ENCODE peak calls at places on chromosomes 16 and 17, in nine cellular contexts. Y is stomach, V is HepG2, B is cardiac fibroblast, X is left lung, O is transverse colon, R is cardiac muscle cell, D is HCT116, T is AG04450. W is an unnamed sample.

GRCh38 chr16:68823401-68823800 is 19.9 kb upstream of the TANGO6 start:
- DNase-seq in Y (no peak), V (no peak), B (peak; percentile 94), X (no peak), O (no peak), R (no peak), D (no peak), T (peak; percentile 69), W (peak; percentile 71)

GRCh38 chr16:85924675-85925074 is 25.7 kb downstream of the IRF8 start:
- DNase-seq in Y (no peak), V (no peak), B (peak; percentile 38), X (no peak), O (no peak), R (no peak), D (no peak), T (no peak), W (peak; percentile 12)

GRCh38 chr16:10988164-10988803 is 43.9 kb downstream of the CLEC16A start:
- DNase-seq in Y (no peak), V (no peak), B (no peak), X (peak; percentile 64), O (no peak), R (no peak), D (no peak), T (no peak), W (no peak)

GRCh38 chr17:9021158-9021984 is at the start of gene NTN1:
- DNase-seq in Y (peak; percentile 52), V (no peak), B (peak; percentile 18), X (no peak), O (peak; percentile 30), R (peak; percentile 69), D (no peak), T (no peak), W (no peak)

GRCh38 chr17:73838815-73839214 is 194.6 kb upstream of the SDK2 start:
- DNase-seq in Y (no peak), V (no peak), B (no peak), X (no peak), O (no peak), R (no peak), D (no peak), T (no peak), W (no peak)

GRCh38 chr17:304461-304860 is 48.1 kb downstream of the RPH3AL start:
- DNase-seq in Y (no peak), V (no peak), B (no peak), X (no peak), O (no peak), R (peak; percentile 30), D (no peak), T (no peak), W (no peak)

GRCh38 chr16:31455601-31456314 is 3.5 kb upstream of the ARMC5 start:
- DNase-seq in Y (no peak), V (no peak), B (no peak), X (no peak), O (no peak), R (peak; percentile 37), D (no peak), T (no peak), W (no peak)

GRCh38 chr17:78012428-78012827 is 53.9 kb downstream of the TNRC6C start:
- DNase-seq in Y (no peak), V (no peak), B (no peak), X (no peak), O (no peak), R (no peak), D (no peak), T (no peak), W (no peak)

GRCh38 chr17:74147436-74147835 is 56.0 kb upstream of the RPL38 start:
- DNase-seq in Y (no peak), V (no peak), B (no peak), X (no peak), O (no peak), R (no peak), D (no peak), T (no peak), W (no peak)

GRCh38 chr16:87541882-87542234 is 49.0 kb upstream of the ZCCHC14 start:
- DNase-seq in Y (no peak), V (no peak), B (peak; percentile 40), X (no peak), O (no peak), R (no peak), D (no peak), T (no peak), W (no peak)

GRCh38 chr16:15973460-15973859 is 24.0 kb downstream of the ABCC1 start:
- DNase-seq in Y (no peak), V (no peak), B (no peak), X (no peak), O (no peak), R (no peak), D (no peak), T (no peak), W (no peak)

GRCh38 chr17:40425741-40426140 is 8.0 kb upstream of the TOP2A start:
- DNase-seq in Y (no peak), V (no peak), B (no peak), X (peak; percentile 20), O (no peak), R (no peak), D (no peak), T (no peak), W (no peak)

GRCh38 chr16:4624827-4625616 is 396 bp downstream of the MGRN1 start:
- DNase-seq in Y (peak; percentile 72), V (peak; percentile 40), B (peak; percentile 65), X (peak; percentile 77), O (peak; percentile 77), R (peak; percentile 61), D (no peak), T (peak; percentile 8), W (no peak)

GRCh38 chr16:75309899-75310430 is 58.5 kb upstream of the BCAR1 start:
- DNase-seq in Y (no peak), V (peak; percentile 99), B (no peak), X (no peak), O (peak; percentile 34), R (no peak), D (no peak), T (no peak), W (no peak)

GRCh38 chr16:15996432-15997109 is 47.2 kb downstream of the ABCC1 start:
- DNase-seq in Y (peak; percentile 34), V (peak; percentile 99), B (peak; percentile 95), X (peak; percentile 41), O (no peak), R (no peak), D (peak; percentile 65), T (peak; percentile 73), W (peak; percentile 70)

GRCh38 chr16:17803625-17804410 is 333.1 kb upstream of the XYLT1 start:
- DNase-seq in Y (no peak), V (no peak), B (peak; percentile 15), X (no peak), O (no peak), R (no peak), D (no peak), T (peak; percentile 55), W (peak; percentile 77)

GRCh38 chr16:1361685-1362360 is 10.1 kb downstream of the GNPTG start:
- DNase-seq in Y (no peak), V (no peak), B (no peak), X (no peak), O (no peak), R (no peak), D (no peak), T (no peak), W (no peak)

GRCh38 chr16:84838383-84838948 is 18.7 kb downstream of the CRISPLD2 start:
- DNase-seq in Y (no peak), V (no peak), B (no peak), X (no peak), O (no peak), R (no peak), D (no peak), T (no peak), W (no peak)

GRCh38 chr17:76370261-76370993 is 14.0 kb upstream of the SPHK1 start:
- DNase-seq in Y (peak; percentile 47), V (no peak), B (peak; percentile 99), X (peak; percentile 50), O (peak; percentile 54), R (no peak), D (no peak), T (peak; percentile 80), W (peak; percentile 95)
- TF ChIP-seq CTCF in Y (peak; percentile 25), V (peak; percentile 58), B (peak; percentile 48), X (peak; percentile 32), O (peak; percentile 17), R (peak; percentile 73), D (peak; percentile 97), T (peak; percentile 72), W (peak; percentile 63)

GRCh38 chr17:10233157-10233556 is 34.8 kb upstream of the GAS7 start:
- DNase-seq in Y (no peak), V (no peak), B (no peak), X (no peak), O (no peak), R (no peak), D (peak; percentile 21), T (no peak), W (no peak)
- TF ChIP-seq CTCF in Y (no peak), V (no peak), B (no peak), X (no peak), O (no peak), R (no peak), D (no peak), T (no peak), W (no peak)

DNA sequence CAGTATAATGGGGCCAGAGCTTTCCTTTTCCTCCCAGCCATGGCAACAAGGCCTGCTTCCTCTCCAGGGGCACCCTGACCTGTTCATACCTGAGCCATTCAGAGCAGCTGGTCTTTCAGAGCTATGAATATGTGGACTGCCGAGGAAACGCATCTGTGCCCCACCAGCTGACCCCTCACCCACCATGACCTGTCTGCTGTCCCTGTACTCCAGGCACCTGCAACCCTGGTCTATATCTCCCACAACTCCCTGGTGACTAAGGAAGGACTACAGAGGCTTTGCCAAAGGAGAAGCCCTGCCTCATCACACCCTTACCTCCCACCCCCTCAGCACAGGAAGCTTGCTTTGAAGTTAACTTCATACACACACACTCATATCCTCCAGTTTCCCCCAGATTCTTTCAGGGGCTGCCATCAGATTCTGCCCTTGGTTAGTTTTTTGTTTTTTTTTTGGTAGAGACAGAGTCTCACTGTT is 6.0 kb downstream of the TMEM106A start:
- DNase-seq in Y (no peak), V (no peak), B (no peak), X (no peak), O (no peak), R (no peak), D (no peak), T (no peak), W (no peak)
- TF ChIP-seq CTCF in Y (no peak), V (no peak), B (no peak), X (no peak), O (no peak), R (no peak), D (no peak), T (no peak), W (no peak)

DNA sequence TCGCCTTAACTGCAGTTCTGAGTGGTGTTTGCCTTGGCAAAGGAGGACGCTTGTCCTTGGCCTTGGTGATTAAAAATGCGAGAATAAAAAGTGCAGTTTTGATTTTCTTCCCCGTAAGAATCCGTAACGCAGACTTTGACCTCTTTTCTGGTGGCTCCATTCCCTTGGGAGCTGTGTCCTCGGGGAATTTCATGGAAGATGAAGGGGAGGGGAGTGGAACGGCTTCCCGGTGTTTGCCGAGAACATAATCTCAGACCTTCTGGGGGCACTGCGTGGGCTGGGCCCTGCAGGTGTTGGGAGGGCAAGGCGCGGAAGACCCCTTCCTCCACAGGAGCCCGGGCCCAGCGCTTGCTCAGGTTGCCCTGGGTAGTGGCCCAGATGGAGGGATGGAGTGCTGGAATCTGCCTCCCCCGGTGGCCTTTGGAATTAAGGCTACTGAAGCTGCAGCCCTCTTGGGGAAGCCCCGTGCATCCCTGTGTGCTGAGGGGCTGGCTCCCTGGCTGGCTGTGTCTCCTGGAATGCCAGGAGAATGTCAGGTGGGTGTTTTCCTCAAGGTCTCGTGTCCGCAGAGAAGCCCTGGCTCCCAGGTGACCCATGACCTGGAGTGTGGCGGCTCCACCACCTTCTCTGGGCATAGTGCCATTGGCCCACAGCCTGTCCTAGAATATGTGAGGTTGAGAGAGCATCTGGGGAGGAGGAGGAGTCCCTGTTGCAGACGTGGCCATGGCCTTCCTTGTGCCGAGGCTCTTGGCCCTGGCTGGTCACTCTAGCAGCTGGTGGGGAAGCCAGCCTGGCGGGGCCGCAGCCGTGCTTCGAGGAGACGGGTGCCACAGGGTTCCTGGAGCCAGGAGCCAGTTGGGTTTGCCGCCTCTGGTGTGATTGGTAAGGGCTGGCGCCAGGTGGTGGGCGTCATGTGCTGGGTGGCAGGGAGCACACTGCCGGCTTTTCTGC is 3.1 kb downstream of the BAIAP2 start:
- DNase-seq in Y (peak; percentile 84), V (no peak), B (no peak), X (no peak), O (no peak), R (no peak), D (no peak), T (no peak), W (no peak)
- TF ChIP-seq CTCF in Y (no peak), V (no peak), B (no peak), X (no peak), O (no peak), R (no peak), D (peak; percentile 39), T (no peak), W (no peak)